ENCODE peak calls at places on chromosome 1, in four cellular contexts. M is HL-60, Q is GM12878, K is K562. J is an unnamed sample.
A peak's percentile ranks its signal among the peaks of the same experiment; 100 is the strongest.

GRCh38 chr1:236429715-236430274 is 35.7 kb downstream of the EDARADD start:
- DNase-seq in M (no peak), Q (peak; percentile 13), K (no peak), J (no peak)

GRCh38 chr1:156801409-156802121 is 15.1 kb downstream of the SH2D2A start:
- DNase-seq in M (no peak), Q (no peak), K (no peak), J (no peak)

GRCh38 chr1:29851666-29852065 is 615.3 kb downstream of the PTPRU start:
- DNase-seq in M (no peak), Q (no peak), K (no peak), J (no peak)

GRCh38 chr1:117919376-117919775 is 10.0 kb downstream of the GDAP2 start:
- DNase-seq in M (no peak), Q (no peak), K (no peak), J (no peak)

GRCh38 chr1:16380868-16381267 is 13.8 kb downstream of the SZRD1 start:
- DNase-seq in M (no peak), Q (no peak), K (no peak), J (no peak)

GRCh38 chr1:12456979-12457378 is 161.0 kb downstream of the DHRS3 start:
- DNase-seq in M (no peak), Q (no peak), K (no peak), J (no peak)

GRCh38 chr1:211386931-211387330 is 60.3 kb downstream of the TRAF5 start:
- DNase-seq in M (no peak), Q (no peak), K (no peak), J (no peak)

GRCh38 chr1:160404094-160404493 is 3.7 kb downstream of the VANGL2 start:
- DNase-seq in M (no peak), Q (no peak), K (no peak), J (no peak)

GRCh38 chr1:204480515-204480914 is 14.1 kb downstream of the PIK3C2B start:
- DNase-seq in M (no peak), Q (no peak), K (no peak), J (no peak)

GRCh38 chr1:31931241-31932225 is 6.6 kb downstream of the PTP4A2 start:
- DNase-seq in M (no peak), Q (no peak), K (peak; percentile 41), J (no peak)

GRCh38 chr1:53188099-53188498 is 8.5 kb upstream of the CPT2 start:
- DNase-seq in M (no peak), Q (no peak), K (no peak), J (no peak)

GRCh38 chr1:71577451-71578131 is 496.8 kb upstream of the ZRANB2 start:
- DNase-seq in M (no peak), Q (no peak), K (no peak), J (no peak)

GRCh38 chr1:221708987-221709386 is 32.9 kb downstream of the DUSP10 start:
- DNase-seq in M (peak; percentile 81), Q (no peak), K (no peak), J (no peak)

GRCh38 chr1:226530591-226530990 is 18.0 kb upstream of the STUM start:
- DNase-seq in M (no peak), Q (no peak), K (no peak), J (no peak)

DNA sequence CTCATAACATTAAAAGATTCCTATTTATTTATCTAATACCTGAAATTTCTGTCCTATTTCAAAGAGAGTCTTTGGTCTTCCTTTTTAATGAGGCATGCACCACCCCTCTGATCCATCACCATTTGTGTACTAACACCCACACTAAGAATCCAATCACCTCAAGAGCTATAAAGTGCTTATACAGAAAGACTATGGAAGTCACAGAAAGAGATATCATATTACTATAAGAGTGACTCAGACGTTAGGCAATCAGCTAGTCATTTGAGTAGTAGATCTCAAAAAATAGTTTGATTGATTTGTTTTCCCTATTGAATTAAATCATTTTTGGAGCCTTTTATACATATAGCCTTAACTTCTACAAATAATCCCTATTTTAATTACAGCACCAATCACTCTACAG is 46.1 kb downstream of the NME7 start:
- DNase-seq in M (no peak), Q (no peak), K (no peak), J (no peak)
- TF ChIP-seq SPI1 in M (no peak), Q (no peak), K (no peak), J (no peak)

GRCh38 chr1:184906771-184907170 is 67.5 kb downstream of the NIBAN1 start:
- DNase-seq in M (no peak), Q (no peak), K (no peak), J (no peak)

GRCh38 chr1:184903111-184903692 is 71.1 kb downstream of the NIBAN1 start:
- DNase-seq in M (no peak), Q (no peak), K (no peak), J (no peak)

GRCh38 chr1:184910596-184910995 is 63.7 kb downstream of the NIBAN1 start:
- DNase-seq in M (no peak), Q (no peak), K (no peak), J (no peak)

GRCh38 chr1:184910005-184910404 is 64.3 kb downstream of the NIBAN1 start:
- DNase-seq in M (no peak), Q (no peak), K (no peak), J (no peak)

GRCh38 chr1:184905601-184906322 is 68.5 kb downstream of the NIBAN1 start:
- DNase-seq in M (no peak), Q (no peak), K (no peak), J (no peak)
- TF ChIP-seq SPI1 in M (no peak), Q (no peak), K (no peak), J (no peak)

GRCh38 chr1:207813513-207813881 is 61.6 kb downstream of the CD46 start:
- DNase-seq in M (no peak), Q (no peak), K (no peak), J (no peak)

GRCh38 chr1:207812778-207813512 is 61.1 kb downstream of the CD46 start:
- DNase-seq in M (no peak), Q (no peak), K (no peak), J (no peak)

GRCh38 chr1:207811319-207811718 is 59.5 kb downstream of the CD46 start:
- DNase-seq in M (no peak), Q (no peak), K (no peak), J (no peak)

GRCh38 chr1:207810606-207811295 is 58.9 kb downstream of the CD46 start:
- DNase-seq in M (no peak), Q (no peak), K (no peak), J (no peak)

DNA sequence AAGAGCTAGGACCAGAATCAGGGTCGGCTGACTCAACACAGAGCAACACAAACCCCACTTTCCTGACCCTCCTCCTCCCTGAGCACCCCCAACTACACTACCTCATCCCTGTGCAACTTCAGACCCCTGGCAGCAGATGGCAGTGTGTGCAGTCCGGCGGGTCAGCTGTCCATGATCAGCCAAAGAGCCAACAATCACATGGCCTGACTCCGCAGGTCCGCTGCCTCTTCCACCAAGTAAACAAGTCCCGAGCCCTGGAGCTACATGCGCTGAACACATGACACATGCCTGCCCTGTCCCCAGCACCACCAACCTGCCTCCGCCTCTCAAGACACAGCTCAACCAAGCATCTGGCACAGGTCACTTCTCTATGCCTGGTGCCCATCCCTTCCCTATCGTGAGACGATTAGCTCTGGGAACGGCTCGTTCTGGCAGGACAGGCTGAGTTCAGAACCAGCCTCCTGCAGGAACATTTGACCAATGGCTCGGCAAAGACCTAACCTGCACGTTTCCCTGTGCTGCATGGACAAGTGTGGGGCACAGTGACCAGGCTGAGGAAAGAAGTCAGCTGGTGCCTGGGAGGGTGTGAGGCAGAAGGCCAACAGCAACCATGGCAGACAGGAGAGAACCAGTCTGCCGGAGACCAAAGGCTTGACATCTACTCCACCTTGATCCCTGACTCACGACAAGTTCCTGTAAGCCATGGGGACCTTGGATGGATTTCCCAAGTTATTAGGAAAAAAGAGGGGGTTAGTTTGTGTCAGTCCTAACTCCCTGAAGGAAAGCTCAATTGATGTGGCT is 60.3 kb downstream of the CD46 start:
- DNase-seq in M (no peak), Q (no peak), K (peak; percentile 78), J (no peak)
- TF ChIP-seq SPI1 in M (no peak), Q (no peak), K (no peak), J (no peak)

GRCh38 chr1:33099290-33100118 is 18.6 kb downstream of the AZIN2 start:
- DNase-seq in M (peak; percentile 90), Q (peak; percentile 64), K (no peak), J (no peak)
- TF ChIP-seq SPI1 in M (peak; percentile 45), Q (no peak), K (no peak), J (no peak)

DNA sequence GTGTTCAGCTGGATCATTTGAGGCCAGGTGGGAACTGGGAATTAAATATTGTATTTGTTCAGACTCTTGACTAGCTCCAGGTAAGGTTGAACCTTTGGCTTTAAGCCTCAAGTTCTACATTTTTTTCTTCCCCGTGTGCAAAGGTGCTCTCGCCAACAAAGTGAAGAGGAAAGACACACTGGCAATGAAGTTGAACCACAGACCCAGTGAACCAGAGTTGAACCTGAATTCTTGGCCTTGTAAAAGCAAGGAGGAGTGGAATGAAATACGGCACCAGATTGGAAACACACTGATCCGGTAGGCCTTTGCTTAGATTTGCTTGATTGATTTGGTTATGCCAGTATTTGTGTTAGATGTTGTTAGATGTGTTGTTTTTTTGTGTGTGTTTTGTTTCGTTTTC is 25.5 kb upstream of the RCC1 start:
- DNase-seq in M (no peak), Q (no peak), K (no peak), J (no peak)
- TF ChIP-seq SPI1 in M (no peak), Q (no peak), K (no peak), J (no peak)

DNA sequence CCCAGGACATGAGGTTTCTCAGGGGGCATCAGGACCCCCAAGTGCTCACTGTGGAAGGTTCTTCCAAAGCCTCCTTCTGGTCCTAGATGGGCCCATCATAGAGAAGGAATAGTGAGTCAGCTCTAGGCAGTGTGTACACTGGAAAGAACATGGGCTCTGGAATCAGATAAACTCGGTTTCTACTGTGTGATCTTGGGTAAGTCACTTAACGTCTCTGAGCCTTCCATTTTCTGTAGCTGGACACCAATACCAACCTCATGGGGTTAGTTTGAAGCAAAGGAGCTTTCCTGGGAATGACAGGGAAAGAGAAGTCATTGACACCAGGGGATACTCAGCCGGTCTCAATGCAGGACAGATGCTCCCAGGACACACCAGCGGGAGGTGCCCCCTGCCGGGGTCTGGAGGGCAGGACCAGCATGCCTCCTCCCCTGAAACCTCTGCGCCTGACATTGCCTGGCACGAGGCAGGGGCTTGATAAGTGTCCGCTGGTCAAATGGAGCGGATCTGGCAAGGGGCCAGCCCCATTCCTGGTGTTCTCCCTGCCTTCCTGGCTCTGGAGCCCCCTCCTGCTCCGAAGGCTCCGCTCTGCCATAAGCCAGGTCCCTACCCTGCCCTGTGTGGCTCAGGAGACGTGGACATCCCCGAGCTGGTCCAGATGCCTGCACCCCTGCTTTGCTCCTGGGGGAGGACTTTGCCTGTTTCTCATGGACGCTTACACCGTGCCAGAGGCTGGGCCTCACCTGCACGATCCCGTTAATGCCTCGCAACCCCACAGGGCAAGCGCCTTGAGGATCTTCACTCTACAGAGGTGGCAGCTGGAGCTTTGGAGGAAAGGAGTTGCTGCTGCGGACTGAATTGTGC is 52.8 kb downstream of the EDN2 start:
- DNase-seq in M (no peak), Q (no peak), K (no peak), J (no peak)
- TF ChIP-seq SPI1 in M (no peak), Q (no peak), K (no peak), J (no peak)

GRCh38 chr1:201885531-201886075 is 3.1 kb upstream of the SHISA4 start:
- DNase-seq in M (no peak), Q (no peak), K (peak; percentile 89), J (no peak)
- TF ChIP-seq SPI1 in M (no peak), Q (no peak), K (no peak), J (no peak)

DNA sequence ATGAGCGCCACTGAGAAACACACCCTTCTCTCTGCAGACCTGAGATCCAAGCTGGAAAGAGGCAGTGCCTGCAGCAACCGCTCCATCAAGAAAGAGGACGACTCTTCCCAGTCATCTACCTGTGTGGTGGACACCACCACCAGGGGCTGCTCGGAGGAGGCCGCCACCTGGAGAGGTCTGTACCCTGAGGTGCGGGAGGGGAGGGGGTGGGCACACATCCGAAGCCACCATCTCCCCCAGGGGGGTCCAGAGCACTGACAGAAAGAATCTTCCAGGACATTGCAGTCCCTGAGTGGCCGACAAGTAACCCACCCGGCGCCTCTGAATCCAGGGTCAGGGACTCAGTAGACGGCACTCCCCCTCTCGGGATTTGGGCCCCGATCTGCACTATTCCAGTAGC is 23.0 kb downstream of the TMEM201 start:
- DNase-seq in M (no peak), Q (no peak), K (no peak), J (no peak)
- TF ChIP-seq SPI1 in M (no peak), Q (no peak), K (no peak), J (no peak)